ENCODE peak calls at places on chromosomes 1 and 21, in six cellular contexts. N is neuronal stem cell, X is IMR-90, R is mesenchymal stem cell, J is mesendoderm, B is trophoblast cell. D is an unnamed sample. For H3K27me3, the result is how much of the 10 kb centered on the place peaks cover.

GRCh38 chr21:45040739-45041138 is 33.6 kb upstream of the ADARB1 start:
- DNase-seq in N (no peak), X (no peak), R (no peak), J (no peak), B (no peak), D (no peak)

GRCh38 chr1:59879556-59879955 is 47.0 kb downstream of the CYP2J2 start:
- DNase-seq in N (peak), X (peak), R (peak), J (peak), B (peak), D (peak)

GRCh38 chr1:93878501-93878888 is 511 bp downstream of the DNTTIP2 start:
- DNase-seq in N (no peak), X (peak), R (peak), J (peak), B (peak), D (no peak)

GRCh38 chr1:93585059-93585966 is 96.3 kb downstream of the BCAR3 start:
- DNase-seq in N (no peak), X (no peak), R (no peak), J (no peak), B (peak), D (no peak)

GRCh38 chr21:24045775-24046215 is 1561.5 kb downstream of the MRPL39 start:
- DNase-seq in N (no peak), X (peak), R (no peak), J (peak), B (peak), D (no peak)

GRCh38 chr1:212234431-212235298 is 50.5 kb upstream of the PPP2R5A start:
- DNase-seq in N (no peak), X (peak), R (peak), J (no peak), B (peak), D (no peak)

GRCh38 chr1:248926401-248927182 is 20.6 kb downstream of the PGBD2 start:
- DNase-seq in N (no peak), X (peak), R (peak), J (no peak), B (peak), D (no peak)

GRCh38 chr1:245247791-245248789 is 93.3 kb downstream of the KIF26B start:
- DNase-seq in N (no peak), X (no peak), R (no peak), J (no peak), B (no peak), D (no peak)

GRCh38 chr1:156652131-156652991 is 10.4 kb downstream of the BCAN start:
- DNase-seq in N (no peak), X (peak), R (peak), J (peak), B (peak), D (peak)

GRCh38 chr1:219539645-219540254 is 73.2 kb downstream of the ZC3H11B start:
- DNase-seq in N (no peak), X (no peak), R (no peak), J (no peak), B (no peak), D (no peak)

GRCh38 chr1:195415584-195415983 is 1192.7 kb downstream of the KCNT2 start:
- DNase-seq in N (no peak), X (peak), R (no peak), J (no peak), B (no peak), D (no peak)

GRCh38 chr1:93463960-93464359 is 16.0 kb downstream of the FNBP1L start:
- DNase-seq in N (no peak), X (peak), R (no peak), J (no peak), B (no peak), D (no peak)

GRCh38 chr1:95622609-95623008 is 388.6 kb downstream of the RWDD3 start:
- DNase-seq in N (no peak), X (no peak), R (no peak), J (peak), B (no peak), D (no peak)

GRCh38 chr1:35576061-35576765 is 3.1 kb downstream of the TFAP2E start:
- DNase-seq in N (no peak), X (peak), R (no peak), J (peak), B (no peak), D (no peak)

GRCh38 chr1:6588128-6588892 is 8.5 kb downstream of the ZBTB48 start:
- DNase-seq in N (no peak), X (no peak), R (no peak), J (no peak), B (no peak), D (no peak)

GRCh38 chr1:72105201-72105600 is 177.1 kb downstream of the NEGR1 start:
- DNase-seq in N (no peak), X (no peak), R (no peak), J (no peak), B (no peak), D (no peak)

GRCh38 chr1:50633465-50633864 is 210.2 kb upstream of the DMRTA2 start:
- DNase-seq in N (no peak), X (no peak), R (no peak), J (peak), B (no peak), D (no peak)

GRCh38 chr1:91673603-91674002 is 173.0 kb downstream of the CDC7 start:
- DNase-seq in N (no peak), X (no peak), R (peak), J (no peak), B (no peak), D (no peak)

GRCh38 chr1:243487649-243488227 is 231.9 kb downstream of the SDCCAG8 start:
- DNase-seq in N (no peak), X (no peak), R (no peak), J (no peak), B (peak), D (peak)

GRCh38 chr1:243487036-243487648 is 231.3 kb downstream of the SDCCAG8 start:
- DNase-seq in N (no peak), X (no peak), R (no peak), J (no peak), B (no peak), D (no peak)

GRCh38 chr1:243489164-243489527 is 233.3 kb downstream of the SDCCAG8 start:
- DNase-seq in N (no peak), X (no peak), R (no peak), J (no peak), B (no peak), D (no peak)

GRCh38 chr1:243489681-243490080 is 233.8 kb downstream of the SDCCAG8 start:
- DNase-seq in N (no peak), X (no peak), R (no peak), J (no peak), B (no peak), D (no peak)

DNA sequence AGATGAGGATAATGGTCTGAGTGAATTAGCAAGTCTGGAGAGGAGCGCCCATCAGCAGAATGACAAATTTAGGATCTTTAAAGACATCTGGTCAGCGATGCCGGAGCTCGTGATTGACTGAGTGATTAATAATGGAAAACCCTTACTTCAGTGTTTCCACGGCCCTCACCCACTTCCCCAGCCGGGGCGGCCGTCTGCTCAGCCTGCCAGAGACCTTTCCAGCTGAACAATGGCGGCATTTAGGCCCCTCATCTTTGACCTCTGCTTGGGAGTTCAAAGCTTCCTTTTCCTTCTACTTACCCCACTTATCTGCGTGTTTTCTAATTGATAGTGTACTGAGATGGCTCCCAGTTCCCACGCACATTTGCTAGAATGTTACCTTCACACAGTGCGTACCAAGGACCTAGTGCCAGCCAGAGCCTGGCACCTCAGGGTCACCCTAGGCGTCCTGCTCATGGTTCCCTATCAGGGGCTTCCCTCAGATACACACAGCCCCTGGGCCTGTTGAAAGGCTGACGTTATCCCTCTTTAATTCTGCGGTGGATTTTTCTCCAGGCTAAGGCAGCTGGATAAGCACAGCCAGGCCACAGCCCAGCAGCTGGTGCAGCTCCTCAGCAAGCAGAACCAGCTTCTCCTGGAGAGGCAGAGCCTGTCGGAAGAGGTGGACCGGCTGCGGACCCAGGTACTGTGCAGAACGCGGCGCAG is 232.8 kb downstream of the SDCCAG8 start:
- DNase-seq in N (no peak), X (no peak), R (no peak), J (no peak), B (no peak), D (no peak)
- H2BK120ac ChIP-seq in N (no peak), X (no peak), R (no peak), J (no peak), B (no peak), D (no peak)

DNA sequence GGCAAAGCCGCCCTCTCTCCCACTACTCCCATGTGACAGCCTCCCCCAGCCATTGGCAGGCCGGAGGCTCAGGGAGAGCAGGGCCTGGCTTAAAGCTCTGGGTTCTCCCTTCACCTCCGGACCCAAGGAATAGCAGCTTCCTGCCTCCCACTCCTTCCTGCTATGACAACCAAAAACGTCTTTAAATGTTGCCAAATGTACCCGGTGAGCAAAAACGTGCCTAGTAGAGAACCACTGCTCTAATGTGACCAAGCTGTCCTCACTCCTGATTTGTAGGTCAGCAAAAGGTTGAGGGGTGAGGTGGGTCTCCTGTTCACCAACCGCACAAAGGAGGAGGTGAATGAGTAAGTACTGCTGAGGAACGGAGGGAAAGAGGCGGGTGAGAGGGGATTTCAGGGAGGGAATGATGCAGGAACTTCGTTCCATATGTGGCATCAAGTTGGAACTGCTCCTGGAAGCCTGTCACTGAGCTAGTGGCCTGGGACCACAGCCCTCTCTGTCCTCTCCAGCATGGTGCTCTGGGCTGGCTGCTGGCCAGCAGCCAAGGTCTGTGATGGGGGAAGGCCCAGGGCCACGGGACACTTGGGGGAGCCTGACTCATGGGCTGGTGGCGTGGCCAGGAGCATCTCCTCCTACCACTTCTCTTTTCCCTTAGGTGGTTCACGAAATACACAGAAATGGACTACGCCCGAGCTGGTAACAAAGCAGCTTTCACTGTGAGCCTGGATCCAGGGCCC is 5.7 kb downstream of the MRTO4 start:
- DNase-seq in N (no peak), X (no peak), R (no peak), J (no peak), B (no peak), D (no peak)
- H3K27me3 ChIP-seq in N (under half), X (under half), R (under half), J (under half), B (under half), D (under half)

GRCh38 chr1:224339422-224340033 is 9.6 kb upstream of the NVL start:
- DNase-seq in N (no peak), X (no peak), R (no peak), J (no peak), B (no peak), D (no peak)
- H3K18ac ChIP-seq in N (no peak), X (no peak), R (no peak), J (no peak), B (no peak), D (no peak)

GRCh38 chr1:43833013-43833412 is 100.6 kb upstream of the ARTN start:
- DNase-seq in N (no peak), X (no peak), R (no peak), J (no peak), B (no peak), D (no peak)

GRCh38 chr1:43836267-43836951 is 97.2 kb upstream of the ARTN start:
- DNase-seq in N (no peak), X (no peak), R (no peak), J (no peak), B (no peak), D (no peak)

GRCh38 chr1:43831866-43832654 is 101.5 kb upstream of the ARTN start:
- DNase-seq in N (no peak), X (no peak), R (no peak), J (no peak), B (peak), D (no peak)

GRCh38 chr1:43834280-43835140 is 99.1 kb upstream of the ARTN start:
- DNase-seq in N (no peak), X (no peak), R (peak), J (no peak), B (peak), D (no peak)

GRCh38 chr1:43835141-43836021 is 98.2 kb upstream of the ARTN start:
- DNase-seq in N (no peak), X (peak), R (peak), J (no peak), B (no peak), D (peak)
- H2BK120ac ChIP-seq in N (no peak), X (peak), R (peak), J (no peak), B (no peak), D (no peak)

DNA sequence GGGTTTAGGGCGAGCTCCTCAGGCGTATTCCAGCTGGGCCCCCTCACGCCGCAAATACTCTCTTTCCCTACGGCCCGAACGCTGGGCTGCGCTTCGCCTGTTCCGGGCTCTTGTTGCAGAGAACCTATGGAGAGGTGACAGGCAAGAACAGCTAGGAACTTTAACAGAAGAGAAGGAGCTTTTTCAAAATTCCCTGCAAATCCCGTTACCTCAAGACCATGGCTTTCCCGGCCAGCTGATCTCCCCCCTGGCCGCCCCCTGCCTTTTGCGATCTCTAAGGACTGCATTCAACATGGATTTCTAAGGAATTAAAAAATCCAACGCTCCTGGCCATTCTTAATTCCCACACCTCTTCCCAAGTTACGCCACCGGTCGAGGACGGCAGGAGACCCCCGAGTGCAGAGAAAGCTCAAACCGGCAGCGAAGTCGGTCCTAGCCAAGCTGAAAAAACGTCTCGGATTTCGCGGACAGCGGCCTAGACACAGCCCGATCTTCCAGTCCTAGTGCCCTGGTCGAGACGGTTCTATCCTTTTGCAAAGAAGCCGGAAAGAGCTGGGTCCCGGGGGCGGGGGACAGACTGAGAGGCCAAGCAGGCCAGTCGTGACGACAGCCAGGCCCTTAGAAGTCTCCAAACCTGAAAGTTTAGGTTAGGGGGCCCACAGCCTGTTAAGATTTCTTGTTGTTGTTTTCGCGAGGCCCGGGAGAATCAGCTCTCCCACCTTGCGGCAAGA is 1.0 kb upstream of the TBX15 start:
- DNase-seq in N (no peak), X (no peak), R (peak), J (peak), B (no peak), D (peak)
- H3K27me3 ChIP-seq in N (half or more), X (half or more), R (under half), J (half or more), B (half or more), D (half or more)

GRCh38 chr1:29193879-29194455 is 12.3 kb upstream of the SRSF4 start:
- DNase-seq in N (no peak), X (no peak), R (no peak), J (no peak), B (no peak), D (no peak)
- H3K18ac ChIP-seq in N (no peak), X (no peak), R (no peak), J (no peak), B (no peak), D (no peak)

GRCh38 chr21:26849428-26850115 is 4.4 kb upstream of the ADAMTS1 start:
- DNase-seq in N (peak), X (peak), R (peak), J (peak), B (peak), D (no peak)

GRCh38 chr21:26850116-26850643 is 5.0 kb upstream of the ADAMTS1 start:
- DNase-seq in N (peak), X (peak), R (peak), J (peak), B (peak), D (no peak)

GRCh38 chr21:26852422-26852821 is 7.2 kb upstream of the ADAMTS1 start:
- DNase-seq in N (no peak), X (no peak), R (no peak), J (no peak), B (no peak), D (no peak)

GRCh38 chr21:26847951-26848350 is 2.7 kb upstream of the ADAMTS1 start:
- DNase-seq in N (no peak), X (no peak), R (no peak), J (no peak), B (no peak), D (no peak)

DNA sequence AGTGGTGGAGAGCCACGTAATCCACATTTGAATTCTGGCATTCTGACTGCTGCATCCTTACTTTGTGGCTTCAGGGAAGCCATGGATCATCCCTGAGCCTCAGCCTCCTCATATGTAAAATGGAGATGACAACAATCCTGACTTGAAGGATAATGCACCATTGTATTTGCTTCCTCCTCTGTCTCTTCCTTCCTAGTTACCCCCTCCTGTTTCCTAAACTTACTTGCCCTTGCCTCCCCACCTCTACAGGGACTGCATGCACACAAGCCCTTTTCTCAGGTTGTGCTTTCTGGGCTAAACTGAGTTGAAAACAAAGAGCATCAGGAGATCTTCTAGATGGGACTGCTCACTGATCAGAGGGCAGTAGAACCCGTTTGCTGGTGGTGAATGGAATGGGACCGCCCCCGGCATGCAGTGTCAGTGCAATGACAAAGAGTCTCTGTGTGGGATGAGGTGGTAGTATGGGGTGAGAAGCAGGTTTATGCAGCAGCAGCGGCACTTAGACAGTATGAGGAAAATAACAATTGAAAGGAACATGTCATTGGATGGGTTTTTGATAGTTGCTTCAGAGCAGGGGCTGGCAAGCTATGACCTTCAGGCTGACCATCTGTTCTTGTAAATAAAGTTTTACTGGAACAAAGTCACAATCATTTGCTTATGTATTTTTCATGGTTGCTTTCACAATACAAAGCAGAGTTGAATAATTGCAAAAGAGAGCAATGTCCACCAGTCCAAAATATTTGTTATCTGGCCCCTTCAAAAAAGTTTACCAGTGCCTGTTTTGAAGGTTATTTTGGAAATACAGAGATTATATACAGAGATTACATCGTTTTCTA is 6.1 kb upstream of the ADAMTS1 start:
- DNase-seq in N (no peak), X (no peak), R (no peak), J (peak), B (no peak), D (no peak)
- H2BK120ac ChIP-seq in N (no peak), X (peak), R (no peak), J (peak), B (no peak), D (no peak)

GRCh38 chr1:3370856-3371703 is 83.4 kb upstream of the ARHGEF16 start:
- DNase-seq in N (no peak), X (no peak), R (no peak), J (no peak), B (no peak), D (no peak)
- H3K27me3 ChIP-seq in N (half or more), X (under half), R (under half), J (under half), B (under half), D (under half)

DNA sequence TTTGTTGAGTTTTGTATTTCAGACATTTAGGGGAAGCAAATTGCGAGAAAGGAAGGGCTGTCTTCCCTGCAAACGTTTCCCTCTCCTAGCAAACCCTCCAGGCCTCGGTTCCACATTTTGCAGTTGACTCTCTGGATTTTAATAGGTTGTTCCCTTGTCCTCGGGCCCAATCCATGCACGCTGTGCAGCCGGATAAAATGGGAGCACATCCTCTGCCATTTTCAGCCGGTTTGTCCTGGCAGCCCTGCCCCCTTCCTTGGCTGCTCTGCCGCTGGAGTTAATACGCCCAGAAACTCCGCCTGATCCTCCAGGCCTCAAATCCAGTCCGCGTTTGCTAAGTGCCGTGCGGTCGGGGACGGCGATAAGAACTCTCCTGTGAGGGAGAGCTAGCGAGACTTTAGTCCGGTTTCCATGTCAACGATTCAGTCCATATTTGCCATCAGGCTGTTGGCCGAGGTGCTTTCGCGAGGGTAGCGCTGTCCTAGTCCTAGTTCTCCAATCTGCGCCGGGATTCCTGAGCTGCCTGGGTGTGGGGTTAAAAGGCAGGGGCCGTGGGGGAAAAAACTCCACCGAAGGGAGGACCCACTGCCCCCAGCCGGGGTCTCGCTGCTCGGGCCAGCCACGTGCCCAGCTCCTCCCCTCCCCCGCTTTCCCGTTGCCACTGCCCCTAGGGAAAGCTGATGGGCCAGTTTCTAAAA is 2.9 kb upstream of the ARID1A start:
- DNase-seq in N (peak), X (peak), R (peak), J (peak), B (peak), D (peak)
- H3K18ac ChIP-seq in N (peak), X (peak), R (peak), J (peak), B (peak), D (peak)

D was measured in H9.